ENCODE peak calls at places on chromosomes 1 and 21, in five cellular contexts. One of them, this sample, is unnamed.

GRCh38 chr1:74593887-74594866 is 79.4 kb downstream of the ERICH3 start:
- DNase-seq in left ventricle myocardium inferior: no peak
- DNase-seq in breast epithelium: no peak
- DNase-seq in MG63: no peak
- DNase-seq in upper lobe of right lung: no peak
- DNase-seq in this sample: no peak

GRCh38 chr1:219433471-219434131 is 179.3 kb downstream of the ZC3H11B start:
- DNase-seq in MG63: no peak
- DNase-seq in breast epithelium: no peak
- DNase-seq in upper lobe of right lung: no peak
- DNase-seq in left ventricle myocardium inferior: no peak
- DNase-seq in this sample: no peak

GRCh38 chr1:208461680-208462079 is 217.5 kb upstream of the PLXNA2 start:
- DNase-seq in left ventricle myocardium inferior: no peak
- DNase-seq in breast epithelium: no peak
- DNase-seq in upper lobe of right lung: no peak
- DNase-seq in MG63: no peak
- DNase-seq in this sample: no peak

GRCh38 chr1:98821379-98821778 is 159.9 kb downstream of the SNX7 start:
- DNase-seq in upper lobe of right lung: no peak
- DNase-seq in left ventricle myocardium inferior: no peak
- DNase-seq in breast epithelium: no peak
- DNase-seq in MG63: no peak
- DNase-seq in this sample: no peak

GRCh38 chr21:35525443-35525842 is 476.3 kb upstream of the RUNX1 start:
- DNase-seq in breast epithelium: no peak
- DNase-seq in MG63: no peak
- DNase-seq in left ventricle myocardium inferior: no peak
- DNase-seq in upper lobe of right lung: no peak
- DNase-seq in this sample: no peak

GRCh38 chr1:78003070-78003751 is 1.5 kb upstream of the DNAJB4 start:
- DNase-seq in breast epithelium: no peak
- DNase-seq in upper lobe of right lung: no peak
- DNase-seq in left ventricle myocardium inferior: no peak
- DNase-seq in MG63: no peak
- DNase-seq in this sample: no peak

GRCh38 chr1:165387956-165388355 is 31.4 kb upstream of the LMX1A start:
- DNase-seq in breast epithelium: no peak
- DNase-seq in upper lobe of right lung: no peak
- DNase-seq in MG63: no peak
- DNase-seq in left ventricle myocardium inferior: no peak
- DNase-seq in this sample: no peak

GRCh38 chr1:172203902-172204301 is 216.6 kb upstream of the C1orf105 start:
- DNase-seq in left ventricle myocardium inferior: no peak
- DNase-seq in breast epithelium: no peak
- DNase-seq in upper lobe of right lung: no peak
- DNase-seq in MG63: no peak
- DNase-seq in this sample: no peak

GRCh38 chr21:16572032-16572431 is 842.2 kb downstream of the USP25 start:
- DNase-seq in upper lobe of right lung: no peak
- DNase-seq in left ventricle myocardium inferior: no peak
- DNase-seq in breast epithelium: no peak
- DNase-seq in MG63: no peak
- DNase-seq in this sample: no peak

GRCh38 chr1:23727362-23727811 is 15.9 kb upstream of the ELOA start:
- DNase-seq in upper lobe of right lung: peak
- DNase-seq in breast epithelium: peak
- DNase-seq in MG63: peak
- DNase-seq in left ventricle myocardium inferior: peak
- DNase-seq in this sample: peak

GRCh38 chr1:58584082-58584895 is 7.2 kb upstream of the TACSTD2 start:
- DNase-seq in left ventricle myocardium inferior: no peak
- DNase-seq in MG63: peak
- DNase-seq in upper lobe of right lung: peak
- DNase-seq in breast epithelium: peak
- DNase-seq in this sample: peak

GRCh38 chr1:87252406-87252805 is 76.3 kb upstream of the LMO4 start:
- DNase-seq in breast epithelium: no peak
- DNase-seq in left ventricle myocardium inferior: no peak
- DNase-seq in upper lobe of right lung: no peak
- DNase-seq in MG63: no peak
- DNase-seq in this sample: no peak

GRCh38 chr1:227219715-227220292 is 98.5 kb downstream of the CDC42BPA start:
- DNase-seq in breast epithelium: no peak
- DNase-seq in left ventricle myocardium inferior: no peak
- DNase-seq in upper lobe of right lung: no peak
- DNase-seq in MG63: no peak
- DNase-seq in this sample: no peak

GRCh38 chr1:25565188-25565591 is 21.8 kb downstream of the LDLRAP1 start:
- DNase-seq in MG63: no peak
- DNase-seq in left ventricle myocardium inferior: no peak
- DNase-seq in breast epithelium: no peak
- DNase-seq in upper lobe of right lung: no peak
- DNase-seq in this sample: no peak

GRCh38 chr1:43836267-43836951 is 97.2 kb upstream of the ARTN start:
- DNase-seq in MG63: peak
- DNase-seq in left ventricle myocardium inferior: peak
- DNase-seq in breast epithelium: peak
- DNase-seq in upper lobe of right lung: peak
- DNase-seq in this sample: no peak

GRCh38 chr1:27872802-27873665 is 690 bp downstream of the THEMIS2 start:
- DNase-seq in breast epithelium: no peak
- DNase-seq in left ventricle myocardium inferior: no peak
- DNase-seq in upper lobe of right lung: peak
- DNase-seq in MG63: peak
- DNase-seq in this sample: no peak

GRCh38 chr1:149844096-149844495 is 55.3 kb upstream of the BOLA1 start:
- DNase-seq in MG63: no peak
- DNase-seq in left ventricle myocardium inferior: no peak
- DNase-seq in breast epithelium: no peak
- DNase-seq in upper lobe of right lung: no peak
- DNase-seq in this sample: no peak

GRCh38 chr1:111750856-111751255 is 4.8 kb upstream of the DDX20 start:
- DNase-seq in MG63: no peak
- DNase-seq in upper lobe of right lung: no peak
- DNase-seq in breast epithelium: no peak
- DNase-seq in left ventricle myocardium inferior: no peak
- DNase-seq in this sample: no peak

GRCh38 chr1:39491146-39491921 is at the start of gene BMP8A:
- DNase-seq in left ventricle myocardium inferior: peak
- DNase-seq in breast epithelium: no peak
- DNase-seq in MG63: peak
- DNase-seq in upper lobe of right lung: peak
- DNase-seq in this sample: peak

GRCh38 chr1:219567341-219567947 is 45.5 kb downstream of the ZC3H11B start:
- DNase-seq in MG63: no peak
- DNase-seq in breast epithelium: no peak
- DNase-seq in upper lobe of right lung: no peak
- DNase-seq in left ventricle myocardium inferior: no peak
- DNase-seq in this sample: no peak

GRCh38 chr1:53043271-53043670 is 18.7 kb upstream of the PODN start:
- DNase-seq in left ventricle myocardium inferior: no peak
- DNase-seq in breast epithelium: no peak
- DNase-seq in MG63: no peak
- DNase-seq in upper lobe of right lung: no peak
- DNase-seq in this sample: no peak

GRCh38 chr1:183011859-183012258 is 11.4 kb upstream of the LAMC1 start:
- DNase-seq in left ventricle myocardium inferior: no peak
- DNase-seq in upper lobe of right lung: no peak
- DNase-seq in breast epithelium: no peak
- DNase-seq in MG63: no peak
- DNase-seq in this sample: no peak

GRCh38 chr1:15426492-15427279 is 11.6 kb upstream of the CTRC start:
- DNase-seq in left ventricle myocardium inferior: no peak
- DNase-seq in upper lobe of right lung: no peak
- DNase-seq in MG63: peak
- DNase-seq in breast epithelium: no peak
- DNase-seq in this sample: no peak

GRCh38 chr1:177343445-177343844 is 172.7 kb downstream of the BRINP2 start:
- DNase-seq in upper lobe of right lung: no peak
- DNase-seq in breast epithelium: no peak
- DNase-seq in left ventricle myocardium inferior: no peak
- DNase-seq in MG63: no peak
- DNase-seq in this sample: no peak

GRCh38 chr1:195851016-195851591 is 757.1 kb downstream of the KCNT2 start:
- DNase-seq in left ventricle myocardium inferior: no peak
- DNase-seq in upper lobe of right lung: no peak
- DNase-seq in MG63: no peak
- DNase-seq in breast epithelium: no peak
- DNase-seq in this sample: no peak

GRCh38 chr1:31458287-31458896 is 45.4 kb downstream of the SERINC2 start:
- DNase-seq in upper lobe of right lung: no peak
- DNase-seq in left ventricle myocardium inferior: no peak
- DNase-seq in breast epithelium: no peak
- DNase-seq in MG63: no peak
- DNase-seq in this sample: no peak

DNA sequence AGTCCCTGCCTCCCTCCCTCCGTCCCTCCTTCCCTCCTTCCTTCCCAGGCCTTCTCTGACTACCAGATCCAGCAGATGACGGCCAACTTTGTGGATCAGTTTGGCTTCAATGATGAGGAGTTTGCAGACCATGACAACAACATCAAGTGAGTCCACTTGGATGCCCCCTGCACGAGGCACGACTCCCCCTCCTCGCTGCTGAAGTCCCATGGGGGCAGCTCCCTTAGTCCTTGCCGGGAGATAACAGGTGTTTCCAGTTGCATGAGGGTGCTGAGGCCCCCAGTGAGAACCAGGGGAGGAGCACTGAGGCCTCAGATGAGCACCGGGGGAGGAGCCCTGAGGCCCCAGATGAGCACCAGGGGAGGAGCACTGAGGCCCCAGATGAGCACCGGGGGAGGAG is 200.0 kb downstream of the LIPI start:
- DNase-seq in breast epithelium: no peak
- DNase-seq in left ventricle myocardium inferior: no peak
- DNase-seq in MG63: no peak
- DNase-seq in upper lobe of right lung: no peak
- DNase-seq in this sample: no peak
- H3K4me3 ChIP-seq in breast epithelium: no peak
- H3K4me3 ChIP-seq in left ventricle myocardium inferior: no peak
- H3K4me3 ChIP-seq in MG63: no peak
- H3K4me3 ChIP-seq in upper lobe of right lung: no peak
- H3K4me3 ChIP-seq in this sample: no peak

DNA sequence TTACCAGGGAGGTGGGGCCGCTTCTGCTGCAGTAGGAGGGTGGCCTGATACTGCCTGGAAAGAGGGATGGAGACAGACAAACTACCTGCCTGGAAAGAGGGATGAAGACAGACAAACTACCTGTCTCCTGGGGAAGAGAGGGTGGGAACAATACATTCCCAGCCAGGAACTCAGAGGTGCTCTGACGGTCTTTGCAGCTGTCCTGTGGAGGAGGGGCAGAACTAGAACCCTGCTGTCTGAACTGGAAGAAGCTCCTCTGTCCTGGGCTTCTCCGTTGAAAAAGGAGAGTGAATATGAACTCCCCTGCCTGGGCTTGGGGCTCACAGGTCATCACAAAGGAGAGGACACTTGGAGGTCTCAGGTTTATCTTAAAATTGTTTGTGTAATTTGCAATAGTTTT is 40.3 kb upstream of the ETV3 start:
- DNase-seq in left ventricle myocardium inferior: no peak
- DNase-seq in MG63: no peak
- DNase-seq in breast epithelium: no peak
- DNase-seq in upper lobe of right lung: no peak
- DNase-seq in this sample: no peak
- H3K4me3 ChIP-seq in left ventricle myocardium inferior: no peak
- H3K4me3 ChIP-seq in MG63: no peak
- H3K4me3 ChIP-seq in breast epithelium: no peak
- H3K4me3 ChIP-seq in upper lobe of right lung: no peak
- H3K4me3 ChIP-seq in this sample: no peak

DNA sequence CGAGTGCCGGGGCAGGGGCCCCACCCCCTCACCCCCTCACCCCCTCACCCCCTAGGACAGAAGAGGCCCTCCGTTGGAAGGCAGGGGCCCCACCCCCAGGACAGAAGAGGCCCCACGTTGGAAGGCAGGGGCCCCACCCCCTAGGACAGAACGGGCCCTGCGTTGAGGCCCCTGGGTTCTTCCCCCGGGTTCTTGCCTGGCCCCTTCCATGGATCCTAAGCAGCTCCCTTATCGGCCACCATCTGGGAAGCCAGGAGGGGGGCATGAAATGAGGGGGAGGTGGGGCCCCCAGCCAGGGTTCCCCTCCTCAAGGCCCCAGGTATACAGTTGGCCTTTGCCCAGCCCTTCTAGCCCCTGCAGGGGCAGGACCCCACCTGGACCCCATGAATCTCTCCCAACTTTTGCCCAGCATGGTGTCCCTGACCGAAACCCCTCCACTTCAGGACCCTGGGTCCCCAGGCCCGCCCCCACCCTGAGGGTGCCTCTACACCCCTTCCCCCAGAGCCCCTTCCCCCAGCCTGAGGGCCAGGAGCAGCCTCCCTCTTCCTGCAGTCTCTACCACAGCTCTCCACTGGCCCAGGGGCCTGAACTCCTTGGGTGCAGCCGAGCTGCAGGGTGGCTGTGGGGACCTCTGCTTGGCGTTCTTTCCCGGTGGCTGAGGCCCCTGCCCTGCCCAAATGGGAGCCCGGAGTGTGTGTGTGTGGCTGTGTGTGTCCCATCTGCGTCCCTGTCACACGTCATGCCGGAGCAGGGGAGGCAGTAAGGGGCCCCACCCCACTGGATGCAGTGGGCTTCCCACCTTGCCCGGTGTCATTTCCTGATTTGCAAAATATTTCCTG is 4.3 kb upstream of the VWA1 start:
- DNase-seq in left ventricle myocardium inferior: no peak
- DNase-seq in breast epithelium: no peak
- DNase-seq in upper lobe of right lung: peak
- DNase-seq in MG63: no peak
- DNase-seq in this sample: no peak
- H3K4me3 ChIP-seq in left ventricle myocardium inferior: peak
- H3K4me3 ChIP-seq in breast epithelium: peak
- H3K4me3 ChIP-seq in upper lobe of right lung: no peak
- H3K4me3 ChIP-seq in MG63: no peak
- H3K4me3 ChIP-seq in this sample: no peak

GRCh38 chr1:211677659-211678058 is 2.2 kb upstream of the NEK2 start:
- DNase-seq in MG63: no peak
- DNase-seq in upper lobe of right lung: no peak
- DNase-seq in breast epithelium: no peak
- DNase-seq in left ventricle myocardium inferior: no peak
- DNase-seq in this sample: no peak

GRCh38 chr1:211675230-211676105 is at the start of gene NEK2:
- DNase-seq in upper lobe of right lung: peak
- DNase-seq in MG63: peak
- DNase-seq in left ventricle myocardium inferior: peak
- DNase-seq in breast epithelium: peak
- DNase-seq in this sample: peak

GRCh38 chr1:211680752-211681327 is 5.4 kb upstream of the NEK2 start:
- DNase-seq in left ventricle myocardium inferior: peak
- DNase-seq in MG63: peak
- DNase-seq in breast epithelium: peak
- DNase-seq in upper lobe of right lung: peak
- DNase-seq in this sample: peak

DNA sequence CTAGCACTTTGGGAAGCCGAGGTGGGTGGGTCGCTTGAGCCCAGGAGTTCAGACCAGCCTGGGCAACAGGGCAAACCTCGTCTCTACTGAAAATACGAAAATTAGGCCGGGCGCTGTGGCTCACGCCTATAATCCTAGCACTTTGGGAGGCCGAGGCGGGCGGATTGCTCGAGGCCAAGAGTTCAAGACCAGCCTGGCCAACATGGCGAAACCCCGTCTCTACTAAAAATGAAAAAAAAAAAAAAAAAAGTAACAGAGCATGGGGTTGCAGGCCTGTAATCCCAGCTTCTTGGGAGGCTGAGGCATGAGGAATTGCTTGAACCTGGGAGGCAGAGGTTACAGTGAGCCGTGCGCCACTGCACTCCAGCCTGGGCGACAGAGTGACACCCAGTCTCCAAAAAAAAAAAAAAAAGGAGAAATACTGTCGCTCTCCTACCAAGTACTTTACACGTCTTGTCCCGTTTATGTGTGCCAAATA is 724 bp upstream of the NEK2 start:
- DNase-seq in breast epithelium: no peak
- DNase-seq in MG63: no peak
- DNase-seq in left ventricle myocardium inferior: no peak
- DNase-seq in upper lobe of right lung: no peak
- DNase-seq in this sample: no peak
- H3K4me3 ChIP-seq in breast epithelium: peak
- H3K4me3 ChIP-seq in MG63: peak
- H3K4me3 ChIP-seq in left ventricle myocardium inferior: peak
- H3K4me3 ChIP-seq in upper lobe of right lung: peak
- H3K4me3 ChIP-seq in this sample: peak